ENCODE peak calls at places on chromosome 11, in five cellular contexts. P is HTR-8/SVneo, Y is NCI-H2081, Z is HuH-7.5, F is head of caudate nucleus. L is an unnamed sample.

GRCh38 chr11:86811637-86812321 is 11.4 kb downstream of the PRSS23 start:
- DNase-seq in F (no peak), Y (no peak), P (no peak), Z (no peak), L (peak)

GRCh38 chr11:61160487-61161189 is 588 bp downstream of the VPS37C start:
- DNase-seq in P (no peak), Y (no peak), Z (peak), F (no peak), L (peak)

GRCh38 chr11:68120212-68121066 is 749 bp downstream of the CHKA start:
- DNase-seq in Y (peak), P (peak), F (peak), Z (peak), L (peak)

GRCh38 chr11:58057481-58057880 is 26.7 kb downstream of the OR6Q1 start:
- DNase-seq in Y (no peak), F (no peak), Z (no peak), P (no peak), L (no peak)

GRCh38 chr11:31870609-31871309 is 59.6 kb upstream of the PAX6 start:
- DNase-seq in Y (peak), Z (peak), P (peak), F (peak), L (peak)

GRCh38 chr11:126683766-126684728 is 316.5 kb downstream of the KIRREL3 start:
- DNase-seq in Z (no peak), F (no peak), P (no peak), Y (no peak), L (no peak)

GRCh38 chr11:67033661-67034166 is 10.8 kb downstream of the SYT12 start:
- DNase-seq in F (peak), P (peak), Y (no peak), Z (peak), L (no peak)

GRCh38 chr11:61851128-61851899 is 23.2 kb downstream of the FADS2 start:
- DNase-seq in Y (no peak), Z (no peak), F (peak), P (no peak), L (no peak)

GRCh38 chr11:2132874-2133480 is 6.2 kb downstream of the IGF2 start:
- DNase-seq in Z (no peak), Y (no peak), F (no peak), P (no peak), L (no peak)

GRCh38 chr11:2582958-2583604 is 116.7 kb downstream of the KCNQ1OT1 start:
- DNase-seq in P (no peak), Y (no peak), Z (no peak), F (peak), L (no peak)

GRCh38 chr11:94655291-94655690 is 88.1 kb downstream of the PIWIL4 start:
- DNase-seq in F (no peak), Y (no peak), P (no peak), Z (no peak), L (no peak)

GRCh38 chr11:78196661-78197091 is 8.0 kb downstream of the USP35 start:
- DNase-seq in P (no peak), F (no peak), Z (no peak), Y (no peak), L (no peak)

GRCh38 chr11:120306519-120307242 is 18.4 kb upstream of the TLCD5 start:
- DNase-seq in Z (no peak), Y (no peak), P (peak), F (no peak), L (peak)

GRCh38 chr11:76132268-76132667 is 74.0 kb downstream of the WNT11 start:
- DNase-seq in Z (no peak), P (no peak), F (no peak), Y (no peak), L (no peak)

GRCh38 chr11:77191429-77191822 is 63.4 kb downstream of the MYO7A start:
- DNase-seq in Z (no peak), P (no peak), F (no peak), Y (no peak), L (no peak)

GRCh38 chr11:82796970-82797594 is 63.4 kb upstream of the FAM181B start:
- DNase-seq in P (no peak), Y (no peak), F (peak), Z (no peak), L (no peak)

GRCh38 chr11:47389577-47390072 is 11.3 kb upstream of the SPI1 start:
- DNase-seq in F (no peak), P (no peak), Z (no peak), Y (no peak), L (no peak)

GRCh38 chr11:14904745-14905103 is 12.7 kb upstream of the CYP2R1 start:
- DNase-seq in F (peak), Y (no peak), Z (peak), P (no peak), L (no peak)

GRCh38 chr11:79702303-79702702 is 261.5 kb upstream of the TENM4 start:
- DNase-seq in Y (no peak), F (no peak), P (no peak), Z (no peak), L (no peak)

GRCh38 chr11:32448232-32448631 is 12.9 kb upstream of the WT1 start:
- DNase-seq in P (peak), Z (no peak), Y (peak), F (no peak), L (peak)

GRCh38 chr11:5247479-5248192 is 2.0 kb downstream of the HBG1 start:
- DNase-seq in Z (no peak), F (no peak), Y (no peak), P (no peak), L (no peak)

GRCh38 chr11:7575841-7576451 is 62.1 kb downstream of the PPFIBP2 start:
- DNase-seq in F (peak), P (no peak), Z (no peak), Y (no peak), L (no peak)

GRCh38 chr11:15073361-15074205 is at the start of gene CALCB:
- DNase-seq in Z (peak), P (no peak), F (peak), Y (peak), L (no peak)

GRCh38 chr11:1193326-1194230 is 29.3 kb upstream of the MUC5B start:
- DNase-seq in F (no peak), P (no peak), Y (no peak), Z (no peak), L (no peak)

GRCh38 chr11:74487875-74488274 is 5.6 kb downstream of the LIPT2 start:
- DNase-seq in Y (no peak), P (no peak), F (no peak), Z (no peak), L (no peak)

GRCh38 chr11:73989156-73989555 is 6.5 kb upstream of the UCP2 start:
- DNase-seq in Z (no peak), F (no peak), Y (no peak), P (no peak), L (no peak)

GRCh38 chr11:20360650-20361049 is 2.9 kb upstream of the HTATIP2 start:
- DNase-seq in Z (no peak), F (no peak), P (no peak), Y (no peak), L (no peak)

GRCh38 chr11:120932305-120932905 is 91.5 kb upstream of the TBCEL start:
- DNase-seq in F (no peak), Z (no peak), Y (no peak), P (no peak), L (no peak)

GRCh38 chr11:726278-726915 is 20.4 kb downstream of the EPS8L2 start:
- DNase-seq in Y (peak), F (no peak), Z (no peak), P (no peak), L (no peak)

L was measured in RKO.